ENCODE peak calls at places on chromosomes 12 and 14, in six cellular contexts. D is H9, O is mesenchymal stem cell, A is H1, X is neuronal stem cell, V is trophoblast cell. B is an unnamed sample. For H3K4me1, the result is how much of the 10 kb centered on the place peaks cover.

GRCh38 chr14:34425095-34425851 is 36.8 kb downstream of the SPTSSA start:
- DNase-seq in D (no peak), O (no peak), A (no peak), X (no peak), V (peak), B (no peak)

GRCh38 chr12:5588231-5588995 is 156.5 kb downstream of the NTF3 start:
- DNase-seq in D (no peak), O (peak), A (no peak), X (no peak), V (no peak), B (peak)

GRCh38 chr12:6613015-6613775 is 6.0 kb upstream of the CHD4 start:
- DNase-seq in D (peak), O (peak), A (no peak), X (peak), V (no peak), B (peak)

GRCh38 chr14:92850492-92850891 is 56.4 kb downstream of the GOLGA5 start:
- DNase-seq in D (no peak), O (peak), A (no peak), X (no peak), V (no peak), B (peak)

GRCh38 chr12:64097346-64098105 is 124.6 kb downstream of the KICS2 start:
- DNase-seq in D (no peak), O (no peak), A (no peak), X (no peak), V (no peak), B (peak)

GRCh38 chr14:28102814-28103213 is 663.8 kb upstream of the FOXG1 start:
- DNase-seq in D (no peak), O (no peak), A (no peak), X (no peak), V (no peak), B (no peak)

GRCh38 chr12:120037851-120038250 is 48.8 kb downstream of the BICDL1 start:
- DNase-seq in D (no peak), O (no peak), A (no peak), X (no peak), V (peak), B (no peak)

GRCh38 chr12:29889737-29890136 is 106.0 kb upstream of the TMTC1 start:
- DNase-seq in D (peak), O (peak), A (peak), X (peak), V (no peak), B (peak)

GRCh38 chr12:110200124-110200417 is 75.9 kb downstream of the IFT81 start:
- DNase-seq in D (no peak), O (peak), A (no peak), X (no peak), V (no peak), B (peak)

GRCh38 chr12:82517027-82517426 is 158.7 kb downstream of the METTL25 start:
- DNase-seq in D (peak), O (peak), A (no peak), X (no peak), V (peak), B (peak)

GRCh38 chr14:59190372-59190771 is 1.9 kb downstream of the DAAM1 start:
- DNase-seq in D (peak), O (no peak), A (no peak), X (peak), V (peak), B (no peak)

GRCh38 chr12:52249511-52250047 is 16.5 kb downstream of the KRT7 start:
- DNase-seq in D (peak), O (no peak), A (no peak), X (no peak), V (peak), B (no peak)
- H3K4me1 ChIP-seq in D (under half), O (half or more), A (under half), X (under half), V (under half), B (under half)

GRCh38 chr12:132686831-132687210 is 321 bp downstream of the POLE start:
- DNase-seq in D (no peak), O (no peak), A (no peak), X (no peak), V (no peak), B (no peak)
- H3K14ac ChIP-seq in D (peak), O (no peak), A (no peak), X (no peak), V (peak), B (no peak)

DNA sequence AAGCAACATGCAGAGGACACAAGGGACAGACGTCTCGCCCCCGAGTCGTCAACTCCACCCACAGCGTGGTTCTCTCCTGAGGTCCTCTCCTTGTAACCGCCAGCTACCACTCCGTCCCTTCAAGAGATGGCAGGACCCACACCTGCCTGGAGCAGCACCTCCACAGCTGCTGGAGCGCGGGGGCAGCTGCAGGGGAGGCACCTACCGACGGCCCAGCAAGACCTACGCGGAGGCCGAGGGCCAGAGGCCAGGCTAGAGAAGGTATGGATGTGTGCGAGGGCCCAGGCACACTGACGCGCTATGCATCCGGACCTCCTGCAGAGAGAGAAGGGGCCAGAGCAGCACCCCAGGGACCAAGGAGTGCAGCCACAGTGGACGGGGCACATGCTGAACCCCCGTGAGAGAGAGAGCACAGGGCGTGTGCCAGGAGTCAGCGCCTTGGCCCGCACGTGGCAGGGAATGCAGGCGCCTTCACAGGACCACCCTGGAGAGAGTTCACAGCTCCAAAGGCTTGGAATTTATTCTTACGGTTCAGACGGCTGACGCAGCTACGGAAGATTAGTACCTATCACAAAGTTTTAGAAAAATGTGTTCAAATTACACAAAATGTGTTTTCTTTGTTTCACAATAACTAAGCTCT is 37.0 kb downstream of the CDC42BPB start:
- DNase-seq in D (no peak), O (no peak), A (no peak), X (no peak), V (no peak), B (no peak)
- H3K4me1 ChIP-seq in D (under half), O (under half), A (under half), X (under half), V (under half), B (under half)

DNA sequence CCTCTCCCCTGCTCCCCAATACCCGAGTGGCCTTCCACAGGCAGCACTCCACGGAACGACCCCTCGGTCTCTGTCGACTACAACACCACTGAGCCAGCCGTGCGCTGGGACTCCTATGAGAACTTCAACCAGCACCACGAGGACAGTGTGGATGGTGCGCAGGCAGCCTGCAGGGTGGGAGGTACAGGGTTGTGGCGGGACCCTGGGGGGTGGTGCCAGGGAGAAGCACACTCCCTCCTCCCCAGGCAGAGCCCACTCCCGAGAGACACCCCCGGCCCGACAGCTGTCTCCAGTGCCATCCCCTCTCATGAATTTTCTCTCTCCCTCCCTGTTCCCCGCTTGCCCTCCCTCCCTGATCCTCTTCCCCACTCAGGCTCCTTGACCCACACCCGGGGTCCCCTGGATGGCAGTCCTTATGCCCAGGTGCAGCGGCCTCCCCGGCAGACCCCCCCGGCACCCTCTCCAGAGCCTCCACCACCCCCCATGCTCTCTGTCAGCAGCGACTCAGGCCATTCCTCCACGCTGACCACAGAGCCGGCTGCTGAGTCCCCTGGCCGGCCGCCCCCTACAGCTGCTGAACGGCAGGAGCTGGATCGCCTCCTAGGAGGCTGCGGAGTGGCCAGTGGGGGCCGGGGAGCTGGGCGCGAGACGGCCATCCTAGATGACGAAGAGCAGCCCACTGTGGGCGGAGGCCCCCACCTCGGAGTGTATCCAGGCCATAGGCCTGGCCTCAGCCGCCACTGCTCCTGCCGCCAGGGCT is 9.0 kb downstream of the TNS2 start:
- DNase-seq in D (peak), O (no peak), A (no peak), X (no peak), V (no peak), B (no peak)
- H3K14ac ChIP-seq in D (no peak), O (no peak), A (no peak), X (no peak), V (no peak), B (no peak)

GRCh38 chr12:79657136-79657535 is 33.6 kb downstream of the PAWR start:
- DNase-seq in D (no peak), O (no peak), A (no peak), X (no peak), V (no peak), B (no peak)

GRCh38 chr12:79650440-79650839 is 40.3 kb downstream of the PAWR start:
- DNase-seq in D (no peak), O (no peak), A (no peak), X (no peak), V (no peak), B (no peak)

GRCh38 chr12:79658221-79658620 is 32.5 kb downstream of the PAWR start:
- DNase-seq in D (no peak), O (no peak), A (no peak), X (no peak), V (no peak), B (peak)

GRCh38 chr12:79652521-79652920 is 38.2 kb downstream of the PAWR start:
- DNase-seq in D (no peak), O (no peak), A (no peak), X (no peak), V (no peak), B (no peak)

GRCh38 chr12:79655036-79655435 is 35.7 kb downstream of the PAWR start:
- DNase-seq in D (no peak), O (no peak), A (no peak), X (no peak), V (no peak), B (no peak)
- H3K4me1 ChIP-seq in D (under half), O (under half), A (under half), X (under half), V (under half), B (under half)

DNA sequence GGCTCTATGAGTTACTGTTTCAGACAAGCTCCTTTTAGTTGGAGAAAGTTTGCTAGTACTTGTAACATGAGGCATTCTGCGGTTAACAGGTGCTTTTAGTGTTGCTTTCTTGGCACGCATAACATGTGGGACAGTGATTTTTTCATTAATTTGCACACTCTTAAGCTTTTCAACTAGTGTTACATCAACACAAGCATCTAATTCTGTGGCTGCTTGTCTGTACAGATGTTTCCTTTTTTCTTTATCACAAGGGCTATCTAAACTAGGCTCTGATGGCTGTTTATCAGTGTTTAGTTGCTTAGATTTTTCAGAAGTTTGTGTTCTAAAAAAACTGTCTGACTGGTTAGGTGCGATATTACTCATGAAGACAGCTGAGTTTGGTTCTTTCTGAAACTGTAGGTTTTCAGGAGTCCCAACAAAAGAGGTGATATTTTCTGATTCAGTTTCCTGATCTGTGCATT is 120.1 kb downstream of the RALGAPA1 start:
- DNase-seq in D (no peak), O (no peak), A (no peak), X (no peak), V (peak), B (no peak)
- H3K14ac ChIP-seq in D (no peak), O (no peak), A (no peak), X (no peak), V (no peak), B (no peak)

GRCh38 chr14:78747809-78748208 is 577.6 kb downstream of the NRXN3 start:
- DNase-seq in D (no peak), O (no peak), A (no peak), X (no peak), V (no peak), B (no peak)

GRCh38 chr14:78746086-78746595 is 576.0 kb downstream of the NRXN3 start:
- DNase-seq in D (no peak), O (no peak), A (no peak), X (no peak), V (no peak), B (no peak)
- H3K4me1 ChIP-seq in D (under half), O (under half), A (under half), X (under half), V (under half), B (under half)

B was measured in IMR-90.